ENCODE peak calls at places on chromosome 3, in five cellular contexts. One of them, this sample, is unnamed.

GRCh38 chr3:133568294-133569014 is 5.0 kb upstream of the CDV3 start:
- DNase-seq in Panc1: peak; percentile 79
- DNase-seq in PC-9: peak; percentile 99
- DNase-seq in mammary epithelial cell: peak; percentile 98
- DNase-seq in brain microvascular endothelial cell: peak; percentile 84
- DNase-seq in this sample: no peak

GRCh38 chr3:151434151-151434890 is 26.5 kb downstream of the IGSF10 start:
- DNase-seq in Panc1: peak; percentile 35
- DNase-seq in PC-9: peak; percentile 71
- DNase-seq in brain microvascular endothelial cell: peak; percentile 91
- DNase-seq in mammary epithelial cell: peak; percentile 70
- DNase-seq in this sample: no peak

GRCh38 chr3:120284702-120285507 is at the start of gene GPR156:
- DNase-seq in mammary epithelial cell: no peak
- DNase-seq in brain microvascular endothelial cell: no peak
- DNase-seq in Panc1: no peak
- DNase-seq in PC-9: no peak
- DNase-seq in this sample: no peak

GRCh38 chr3:123169492-123169929 is 32.2 kb upstream of the SEC22A start:
- DNase-seq in PC-9: no peak
- DNase-seq in mammary epithelial cell: no peak
- DNase-seq in brain microvascular endothelial cell: no peak
- DNase-seq in Panc1: no peak
- DNase-seq in this sample: no peak

GRCh38 chr3:147838650-147839049 is 429.5 kb downstream of the ZIC1 start:
- DNase-seq in PC-9: no peak
- DNase-seq in brain microvascular endothelial cell: no peak
- DNase-seq in mammary epithelial cell: peak; percentile 18
- DNase-seq in Panc1: no peak
- DNase-seq in this sample: no peak

GRCh38 chr3:125075738-125076137 is 19.9 kb upstream of the HEG1 start:
- DNase-seq in mammary epithelial cell: no peak
- DNase-seq in brain microvascular endothelial cell: no peak
- DNase-seq in Panc1: no peak
- DNase-seq in PC-9: no peak
- DNase-seq in this sample: no peak

GRCh38 chr3:17035033-17035432 is 150.3 kb downstream of the PLCL2 start:
- DNase-seq in brain microvascular endothelial cell: no peak
- DNase-seq in PC-9: no peak
- DNase-seq in Panc1: no peak
- DNase-seq in mammary epithelial cell: no peak
- DNase-seq in this sample: no peak

GRCh38 chr3:27713435-27713880 is 8.7 kb downstream of the EOMES start:
- DNase-seq in brain microvascular endothelial cell: no peak
- DNase-seq in PC-9: no peak
- DNase-seq in Panc1: no peak
- DNase-seq in mammary epithelial cell: no peak
- DNase-seq in this sample: no peak

GRCh38 chr3:162217603-162218002 is 721.0 kb downstream of the OTOL1 start:
- DNase-seq in PC-9: no peak
- DNase-seq in Panc1: no peak
- DNase-seq in mammary epithelial cell: no peak
- DNase-seq in brain microvascular endothelial cell: no peak
- DNase-seq in this sample: no peak

GRCh38 chr3:163657088-163657487 is 1421.2 kb downstream of the SI start:
- DNase-seq in brain microvascular endothelial cell: no peak
- DNase-seq in PC-9: no peak
- DNase-seq in Panc1: no peak
- DNase-seq in mammary epithelial cell: no peak
- DNase-seq in this sample: no peak

GRCh38 chr3:181533811-181534210 is 177.9 kb upstream of the SOX2 start:
- DNase-seq in Panc1: no peak
- DNase-seq in brain microvascular endothelial cell: no peak
- DNase-seq in mammary epithelial cell: peak; percentile 16
- DNase-seq in PC-9: no peak
- DNase-seq in this sample: no peak

GRCh38 chr3:69204315-69204957 is 82.0 kb upstream of the LMOD3 start:
- DNase-seq in Panc1: no peak
- DNase-seq in PC-9: no peak
- DNase-seq in mammary epithelial cell: no peak
- DNase-seq in brain microvascular endothelial cell: no peak
- DNase-seq in this sample: no peak

GRCh38 chr3:110871869-110872268 is 199.7 kb upstream of the NECTIN3 start:
- DNase-seq in mammary epithelial cell: no peak
- DNase-seq in brain microvascular endothelial cell: no peak
- DNase-seq in Panc1: no peak
- DNase-seq in PC-9: no peak
- DNase-seq in this sample: no peak

GRCh38 chr3:16050641-16051467 is 123.6 kb upstream of the GALNT15 start:
- DNase-seq in PC-9: no peak
- DNase-seq in mammary epithelial cell: no peak
- DNase-seq in brain microvascular endothelial cell: no peak
- DNase-seq in Panc1: no peak
- DNase-seq in this sample: no peak

GRCh38 chr3:186044973-186045372 is 63.9 kb downstream of the ETV5 start:
- DNase-seq in mammary epithelial cell: no peak
- DNase-seq in PC-9: no peak
- DNase-seq in Panc1: no peak
- DNase-seq in brain microvascular endothelial cell: no peak
- DNase-seq in this sample: no peak

GRCh38 chr3:11323827-11324226 is 51.6 kb downstream of the ATG7 start:
- DNase-seq in brain microvascular endothelial cell: no peak
- DNase-seq in mammary epithelial cell: no peak
- DNase-seq in Panc1: no peak
- DNase-seq in PC-9: no peak
- DNase-seq in this sample: no peak

GRCh38 chr3:8990266-8991215 is 27.3 kb upstream of the RAD18 start:
- DNase-seq in mammary epithelial cell: no peak
- DNase-seq in Panc1: no peak
- DNase-seq in PC-9: no peak
- DNase-seq in brain microvascular endothelial cell: peak; percentile 45
- DNase-seq in this sample: no peak

GRCh38 chr3:158347966-158348365 is 223.0 kb upstream of the MLF1 start:
- DNase-seq in PC-9: no peak
- DNase-seq in mammary epithelial cell: no peak
- DNase-seq in brain microvascular endothelial cell: no peak
- DNase-seq in Panc1: no peak
- DNase-seq in this sample: no peak

GRCh38 chr3:10238330-10238995 is 9.8 kb upstream of the TATDN2 start:
- DNase-seq in mammary epithelial cell: no peak
- DNase-seq in brain microvascular endothelial cell: no peak
- DNase-seq in Panc1: no peak
- DNase-seq in PC-9: no peak
- DNase-seq in this sample: no peak

GRCh38 chr3:160671231-160671630 is 5.7 kb upstream of the ARL14 start:
- DNase-seq in Panc1: no peak
- DNase-seq in brain microvascular endothelial cell: no peak
- DNase-seq in mammary epithelial cell: no peak
- DNase-seq in PC-9: no peak
- DNase-seq in this sample: no peak

GRCh38 chr3:74614133-74614967 is at the start of gene CNTN3:
- DNase-seq in PC-9: no peak
- DNase-seq in mammary epithelial cell: peak; percentile 57
- DNase-seq in brain microvascular endothelial cell: no peak
- DNase-seq in Panc1: no peak
- DNase-seq in this sample: no peak

GRCh38 chr3:40096561-40097506 is 212.7 kb upstream of the EIF1B start:
- DNase-seq in Panc1: no peak
- DNase-seq in brain microvascular endothelial cell: no peak
- DNase-seq in PC-9: no peak
- DNase-seq in mammary epithelial cell: peak; percentile 78
- DNase-seq in this sample: peak; percentile 47

GRCh38 chr3:194316918-194317317 is 34.2 kb downstream of the CPN2 start:
- DNase-seq in PC-9: no peak
- DNase-seq in brain microvascular endothelial cell: no peak
- DNase-seq in Panc1: no peak
- DNase-seq in mammary epithelial cell: no peak
- DNase-seq in this sample: no peak

GRCh38 chr3:17195856-17196604 is 311.3 kb downstream of the PLCL2 start:
- DNase-seq in mammary epithelial cell: no peak
- DNase-seq in PC-9: no peak
- DNase-seq in Panc1: no peak
- DNase-seq in brain microvascular endothelial cell: no peak
- DNase-seq in this sample: no peak

GRCh38 chr3:71421820-71422566 is 161.5 kb downstream of the FOXP1 start:
- DNase-seq in brain microvascular endothelial cell: no peak
- DNase-seq in mammary epithelial cell: no peak
- DNase-seq in PC-9: no peak
- DNase-seq in Panc1: no peak
- DNase-seq in this sample: no peak

GRCh38 chr3:71425491-71426071 is 157.9 kb downstream of the FOXP1 start:
- DNase-seq in mammary epithelial cell: peak; percentile 96
- DNase-seq in PC-9: no peak
- DNase-seq in Panc1: no peak
- DNase-seq in brain microvascular endothelial cell: peak; percentile 31
- DNase-seq in this sample: no peak

GRCh38 chr3:71419369-71419768 is 164.2 kb downstream of the FOXP1 start:
- DNase-seq in mammary epithelial cell: no peak
- DNase-seq in PC-9: no peak
- DNase-seq in Panc1: no peak
- DNase-seq in brain microvascular endothelial cell: no peak
- DNase-seq in this sample: no peak

GRCh38 chr3:71421475-71421819 is 162.1 kb downstream of the FOXP1 start:
- DNase-seq in mammary epithelial cell: no peak
- DNase-seq in PC-9: no peak
- DNase-seq in Panc1: no peak
- DNase-seq in brain microvascular endothelial cell: no peak
- DNase-seq in this sample: no peak

DNA sequence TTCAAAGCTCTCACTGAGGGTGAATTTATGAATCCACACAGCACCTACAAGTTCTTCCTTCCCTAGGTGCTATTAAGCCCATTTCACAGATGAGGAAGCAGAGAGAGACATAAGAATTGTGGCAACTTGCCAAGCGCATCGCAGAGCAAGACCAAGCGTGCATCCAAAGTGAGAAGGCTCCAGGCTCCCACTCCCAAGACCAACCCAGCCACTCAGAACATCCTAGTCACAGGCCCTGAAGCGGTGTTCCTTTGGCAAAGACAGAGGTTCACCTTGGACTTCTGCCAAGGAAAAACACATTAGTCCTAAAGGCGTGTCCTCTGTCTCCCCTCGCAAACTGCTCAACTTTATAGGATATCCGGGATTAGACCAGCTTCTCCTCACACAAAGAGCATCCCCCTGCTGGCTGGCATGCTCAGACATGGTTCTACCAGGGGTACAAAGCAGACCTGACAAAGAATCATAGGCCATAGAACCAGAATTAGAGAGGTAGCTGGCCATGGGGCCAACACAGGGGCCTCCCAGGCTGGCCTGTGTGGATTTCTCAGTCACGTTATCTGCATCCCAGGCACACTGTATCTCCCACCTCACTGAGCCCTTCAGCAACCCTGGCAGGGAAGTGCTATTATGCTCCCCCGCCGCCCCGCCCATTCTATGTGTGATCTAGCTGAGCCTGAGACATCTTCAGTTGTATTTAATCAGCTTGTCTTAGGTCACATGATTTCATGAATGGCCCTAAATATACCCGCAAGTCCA is 160.2 kb downstream of the FOXP1 start:
- DNase-seq in PC-9: no peak
- DNase-seq in Panc1: no peak
- DNase-seq in mammary epithelial cell: peak; percentile 96
- DNase-seq in brain microvascular endothelial cell: no peak
- DNase-seq in this sample: no peak
- TF ChIP-seq CTCF in PC-9: no peak
- TF ChIP-seq CTCF in Panc1: no peak
- TF ChIP-seq CTCF in mammary epithelial cell: peak; percentile 42
- TF ChIP-seq CTCF in brain microvascular endothelial cell: peak; percentile 39
- TF ChIP-seq CTCF in this sample: no peak

GRCh38 chr3:129739613-129740012 is 133.1 kb upstream of the PLXND1 start:
- DNase-seq in brain microvascular endothelial cell: no peak
- DNase-seq in Panc1: no peak
- DNase-seq in mammary epithelial cell: no peak
- DNase-seq in PC-9: peak; percentile 37
- DNase-seq in this sample: no peak
- H3K27ac ChIP-seq in brain microvascular endothelial cell: no peak overlapping the region
- H3K27ac ChIP-seq in Panc1: no peak overlapping the region
- H3K27ac ChIP-seq in mammary epithelial cell: no peak overlapping the region
- H3K27ac ChIP-seq in PC-9: peak overlapping the region; percentile 46
- H3K27ac ChIP-seq in this sample: no peak overlapping the region

GRCh38 chr3:113129168-113129567 is 82.2 kb upstream of the BOC start:
- DNase-seq in PC-9: no peak
- DNase-seq in mammary epithelial cell: no peak
- DNase-seq in Panc1: no peak
- DNase-seq in brain microvascular endothelial cell: no peak
- DNase-seq in this sample: no peak

GRCh38 chr3:113136529-113136928 is 74.8 kb upstream of the BOC start:
- DNase-seq in mammary epithelial cell: no peak
- DNase-seq in PC-9: no peak
- DNase-seq in Panc1: no peak
- DNase-seq in brain microvascular endothelial cell: no peak
- DNase-seq in this sample: no peak

GRCh38 chr3:113128386-113129015 is 82.9 kb upstream of the BOC start:
- DNase-seq in Panc1: no peak
- DNase-seq in brain microvascular endothelial cell: peak; percentile 9
- DNase-seq in mammary epithelial cell: no peak
- DNase-seq in PC-9: no peak
- DNase-seq in this sample: no peak

GRCh38 chr3:113136071-113136470 is 75.3 kb upstream of the BOC start:
- DNase-seq in PC-9: no peak
- DNase-seq in mammary epithelial cell: peak; percentile 17
- DNase-seq in brain microvascular endothelial cell: no peak
- DNase-seq in Panc1: peak; percentile 8
- DNase-seq in this sample: no peak

DNA sequence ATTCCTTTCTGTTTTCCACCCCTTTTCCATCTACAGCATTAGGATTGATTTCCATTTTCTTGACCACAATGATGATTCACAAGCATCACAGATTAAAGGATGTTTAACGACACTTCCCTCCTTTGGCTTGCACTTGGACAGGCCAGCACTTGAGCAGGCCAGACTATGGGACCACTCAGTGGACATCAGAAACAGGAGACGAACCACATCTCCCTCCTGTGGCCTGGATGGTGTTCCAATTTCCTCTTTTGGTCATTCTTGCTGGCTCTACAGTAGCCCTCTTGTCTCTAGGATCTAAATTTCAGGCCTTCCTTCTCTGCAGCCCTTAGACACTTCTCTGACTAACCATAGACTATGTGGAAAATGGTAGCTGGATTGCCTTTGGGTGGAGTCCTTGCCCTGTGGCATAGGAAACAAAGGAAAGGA is 78.8 kb upstream of the BOC start:
- DNase-seq in brain microvascular endothelial cell: no peak
- DNase-seq in PC-9: no peak
- DNase-seq in mammary epithelial cell: peak; percentile 83
- DNase-seq in Panc1: no peak
- DNase-seq in this sample: no peak
- TF ChIP-seq CTCF in brain microvascular endothelial cell: peak; percentile 43
- TF ChIP-seq CTCF in PC-9: no peak
- TF ChIP-seq CTCF in mammary epithelial cell: no peak
- TF ChIP-seq CTCF in Panc1: no peak
- TF ChIP-seq CTCF in this sample: no peak

GRCh38 chr3:177427540-177427939 is 230.3 kb upstream of the TBL1XR1 start:
- DNase-seq in PC-9: no peak
- DNase-seq in brain microvascular endothelial cell: peak; percentile 27
- DNase-seq in Panc1: no peak
- DNase-seq in mammary epithelial cell: peak; percentile 77
- DNase-seq in this sample: no peak
- H3K27ac ChIP-seq in PC-9: no peak overlapping the region
- H3K27ac ChIP-seq in brain microvascular endothelial cell: no peak overlapping the region
- H3K27ac ChIP-seq in Panc1: peak overlapping the region; percentile 71
- H3K27ac ChIP-seq in mammary epithelial cell: no peak overlapping the region
- H3K27ac ChIP-seq in this sample: no peak overlapping the region

GRCh38 chr3:113890256-113890900 is 51.8 kb downstream of the GRAMD1C start:
- DNase-seq in brain microvascular endothelial cell: no peak
- DNase-seq in mammary epithelial cell: no peak
- DNase-seq in Panc1: no peak
- DNase-seq in PC-9: no peak
- DNase-seq in this sample: no peak
- TF ChIP-seq CTCF in brain microvascular endothelial cell: peak; percentile 2
- TF ChIP-seq CTCF in mammary epithelial cell: no peak
- TF ChIP-seq CTCF in Panc1: no peak
- TF ChIP-seq CTCF in PC-9: no peak
- TF ChIP-seq CTCF in this sample: no peak

This sample was measured in thoracic aorta.